ENCODE peak calls at places on chromosome 4, in seven cellular contexts. C is H1, K is GM12878, S is K562, A is HCT116, Z is SK-N-SH, N is HepG2. V is an unnamed sample.

GRCh38 chr4:126701756-126702155 is 931.0 kb upstream of the INTU start:
- DNase-seq in C (no peak), Z (no peak), A (no peak), S (no peak), N (no peak), K (no peak), V (no peak)

GRCh38 chr4:174483792-174484191 is 38.5 kb downstream of the HPGD start:
- DNase-seq in N (no peak), S (no peak), C (no peak), A (no peak), Z (no peak), K (no peak), V (no peak)

GRCh38 chr4:40311811-40312346 is 23.3 kb upstream of the CHRNA9 start:
- DNase-seq in N (no peak), Z (no peak), A (no peak), C (no peak), K (no peak), S (peak), V (no peak)

GRCh38 chr4:168515222-168516011 is 18.6 kb downstream of the PALLD start:
- DNase-seq in S (no peak), K (no peak), C (no peak), N (no peak), Z (no peak), A (no peak), V (peak)

GRCh38 chr4:180828455-180829018 is 1414.7 kb upstream of the TENM3 start:
- DNase-seq in Z (peak), K (no peak), N (peak), A (peak), S (no peak), C (no peak), V (peak)

GRCh38 chr4:97953171-97953570 is 190.1 kb downstream of the STPG2 start:
- DNase-seq in S (no peak), C (no peak), N (no peak), Z (no peak), A (no peak), K (no peak), V (no peak)

GRCh38 chr4:40202474-40202873 is 5.6 kb downstream of the RHOH start:
- DNase-seq in S (no peak), A (no peak), C (no peak), K (no peak), Z (no peak), N (no peak), V (no peak)

GRCh38 chr4:72375050-72375736 is 193.8 kb downstream of the ADAMTS3 start:
- DNase-seq in K (no peak), Z (no peak), N (no peak), C (no peak), S (no peak), A (no peak), V (no peak)

GRCh38 chr4:110510955-110511544 is 35.1 kb downstream of the ENPEP start:
- DNase-seq in Z (peak), A (peak), N (peak), S (peak), C (no peak), K (no peak), V (peak)

GRCh38 chr4:110132822-110133719 is 65.3 kb downstream of the ELOVL6 start:
- DNase-seq in C (no peak), S (no peak), N (peak), A (no peak), Z (no peak), K (no peak), V (no peak)

GRCh38 chr4:23814606-23815005 is 75.2 kb downstream of the PPARGC1A start:
- DNase-seq in N (no peak), K (no peak), C (no peak), S (no peak), A (no peak), Z (no peak), V (no peak)

GRCh38 chr4:101282076-101282844 is 65.1 kb downstream of the PPP3CA start:
- DNase-seq in Z (no peak), N (no peak), A (no peak), S (no peak), K (no peak), C (no peak), V (no peak)

GRCh38 chr4:8019396-8020365 is 80.0 kb upstream of the AFAP1 start:
- DNase-seq in Z (peak), A (no peak), N (no peak), S (no peak), K (no peak), C (no peak), V (no peak)

GRCh38 chr4:112277220-112277619 is 8.5 kb downstream of the TIFA start:
- DNase-seq in N (no peak), S (no peak), C (no peak), Z (no peak), A (no peak), K (no peak), V (no peak)

GRCh38 chr4:35939746-35940145 is 304.6 kb downstream of the ARAP2 start:
- DNase-seq in Z (no peak), C (no peak), S (no peak), A (no peak), N (no peak), K (no peak), V (no peak)

GRCh38 chr4:82201303-82201702 is 172.5 kb downstream of the HNRNPD start:
- DNase-seq in C (no peak), K (no peak), A (no peak), N (no peak), Z (no peak), S (no peak), V (peak)

GRCh38 chr4:105548483-105548882 is 3.9 kb upstream of the ARHGEF38 start:
- DNase-seq in A (no peak), S (no peak), N (no peak), K (no peak), C (no peak), Z (no peak), V (no peak)

GRCh38 chr4:85707591-85707990 is 232.6 kb downstream of the ARHGAP24 start:
- DNase-seq in A (no peak), Z (no peak), S (no peak), C (no peak), N (no peak), K (peak), V (no peak)

GRCh38 chr4:1644906-1645657 is 39.0 kb downstream of the FAM53A start:
- DNase-seq in S (no peak), A (no peak), N (no peak), C (no peak), K (no peak), Z (peak), V (peak)

GRCh38 chr4:180560896-180561295 is 1682.3 kb upstream of the TENM3 start:
- DNase-seq in N (no peak), C (no peak), K (no peak), S (no peak), A (no peak), Z (no peak), V (no peak)

GRCh38 chr4:41413670-41414069 is 124.3 kb upstream of the LIMCH1 start:
- DNase-seq in N (no peak), A (no peak), K (no peak), C (no peak), Z (no peak), S (no peak), V (no peak)

GRCh38 chr4:65482410-65482809 is 187.9 kb downstream of the EPHA5 start:
- DNase-seq in K (no peak), A (no peak), N (no peak), C (no peak), Z (no peak), S (no peak), V (no peak)

GRCh38 chr4:15601862-15602261 is 53.3 kb downstream of the FBXL5 start:
- DNase-seq in C (no peak), K (no peak), S (no peak), A (no peak), N (no peak), Z (no peak), V (no peak)

GRCh38 chr4:44447563-44448504 is 775 bp downstream of the KCTD8 start:
- DNase-seq in S (no peak), N (no peak), Z (peak), K (no peak), A (no peak), C (no peak), V (no peak)

GRCh38 chr4:176277162-176277904 is 8.3 kb upstream of the ASB5 start:
- DNase-seq in A (peak), Z (peak), K (no peak), S (peak), N (peak), C (peak), V (peak)
- TF ChIP-seq JUND in A (no peak), Z (no peak), K (no peak), S (no peak), N (no peak), C (no peak), V (no peak)

GRCh38 chr4:188986271-188986689 is 847.0 kb downstream of the TRIML1 start:
- DNase-seq in N (peak), Z (no peak), A (no peak), K (no peak), C (no peak), S (no peak), V (no peak)
- TF ChIP-seq JUND in N (no peak), Z (no peak), A (no peak), K (no peak), C (no peak), S (no peak), V (no peak)

GRCh38 chr4:16642897-16643296 is 255.5 kb downstream of the LDB2 start:
- DNase-seq in Z (peak), K (no peak), C (no peak), N (peak), A (no peak), S (peak), V (peak)
- TF ChIP-seq JUND in Z (no peak), K (no peak), C (no peak), N (no peak), A (no peak), S (no peak), V (no peak)

DNA sequence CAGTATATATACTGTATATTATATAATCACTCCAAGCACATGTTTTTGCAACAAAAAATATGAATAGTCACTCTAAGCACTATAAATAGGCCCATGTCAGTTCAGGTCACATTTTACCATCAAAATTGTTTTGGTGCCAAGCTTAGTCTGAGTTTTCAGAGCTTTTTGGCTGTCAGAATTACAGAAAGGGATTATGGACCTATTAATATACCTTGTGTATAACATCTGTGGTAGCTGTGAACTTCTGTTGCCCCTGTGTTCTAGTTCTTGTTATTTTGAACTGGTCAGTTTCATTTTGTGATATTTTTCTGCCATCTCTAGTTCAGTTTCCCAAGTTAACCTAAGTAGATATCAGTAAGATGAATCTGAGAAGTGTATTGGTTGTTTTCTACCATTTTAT is 22.9 kb downstream of the EXOC1 start:
- DNase-seq in Z (no peak), S (no peak), A (no peak), N (no peak), K (no peak), C (no peak), V (no peak)
- TF ChIP-seq JUND in Z (no peak), S (no peak), A (no peak), N (no peak), K (no peak), C (no peak), V (no peak)